ENCODE peak calls at places on chromosomes 6 and 20, in four cellular contexts. One of them, this sample, is unnamed.

GRCh38 chr6:132456700-132457143 is 55.4 kb upstream of the MOXD1 start:
- DNase-seq in left ventricle myocardium inferior: peak; percentile 46
- DNase-seq in astrocyte: no peak
- DNase-seq in HFF-Myc: no peak
- DNase-seq in this sample: no peak

GRCh38 chr20:43681468-43681942 is 14.6 kb downstream of the MYBL2 start:
- DNase-seq in HFF-Myc: no peak
- DNase-seq in left ventricle myocardium inferior: peak; percentile 23
- DNase-seq in astrocyte: no peak
- DNase-seq in this sample: no peak

GRCh38 chr6:152094992-152095592 is 287.6 kb downstream of the ESR1 start:
- DNase-seq in HFF-Myc: peak; percentile 99
- DNase-seq in left ventricle myocardium inferior: peak; percentile 54
- DNase-seq in astrocyte: peak; percentile 99
- DNase-seq in this sample: peak; percentile 99

GRCh38 chr6:72757048-72757447 is 135.2 kb downstream of the KCNQ5 start:
- DNase-seq in HFF-Myc: no peak
- DNase-seq in left ventricle myocardium inferior: no peak
- DNase-seq in astrocyte: no peak
- DNase-seq in this sample: no peak

GRCh38 chr6:170583736-170584180 is 679 bp downstream of the PDCD2 start:
- DNase-seq in HFF-Myc: no peak
- DNase-seq in astrocyte: no peak
- DNase-seq in left ventricle myocardium inferior: no peak
- DNase-seq in this sample: peak; percentile 6

GRCh38 chr6:14924126-14925024 is 321.5 kb upstream of the JARID2 start:
- DNase-seq in astrocyte: no peak
- DNase-seq in HFF-Myc: no peak
- DNase-seq in left ventricle myocardium inferior: no peak
- DNase-seq in this sample: no peak

GRCh38 chr6:116373940-116374339 is 3.2 kb downstream of the DSE start:
- DNase-seq in left ventricle myocardium inferior: no peak
- DNase-seq in HFF-Myc: no peak
- DNase-seq in astrocyte: no peak
- DNase-seq in this sample: no peak

GRCh38 chr6:146990821-146991798 is 213.1 kb upstream of the STXBP5 start:
- DNase-seq in astrocyte: peak; percentile 75
- DNase-seq in left ventricle myocardium inferior: no peak
- DNase-seq in HFF-Myc: no peak
- DNase-seq in this sample: peak; percentile 56

GRCh38 chr6:169424821-169425240 is 171.2 kb upstream of the THBS2 start:
- DNase-seq in left ventricle myocardium inferior: no peak
- DNase-seq in HFF-Myc: no peak
- DNase-seq in astrocyte: no peak
- DNase-seq in this sample: peak; percentile 71

GRCh38 chr6:29926795-29927427 is 15.4 kb upstream of the HLA-A start:
- DNase-seq in astrocyte: no peak
- DNase-seq in left ventricle myocardium inferior: peak; percentile 80
- DNase-seq in HFF-Myc: peak; percentile 25
- DNase-seq in this sample: peak; percentile 46

GRCh38 chr6:72783667-72784066 is 161.8 kb downstream of the KCNQ5 start:
- DNase-seq in left ventricle myocardium inferior: no peak
- DNase-seq in astrocyte: peak; percentile 90
- DNase-seq in HFF-Myc: no peak
- DNase-seq in this sample: peak; percentile 92

GRCh38 chr6:170031096-170031471 is 259.8 kb downstream of the DLL1 start:
- DNase-seq in HFF-Myc: no peak
- DNase-seq in left ventricle myocardium inferior: peak; percentile 7
- DNase-seq in astrocyte: no peak
- DNase-seq in this sample: no peak

GRCh38 chr6:70884074-70884983 is 72.5 kb downstream of the B3GAT2 start:
- DNase-seq in astrocyte: no peak
- DNase-seq in left ventricle myocardium inferior: peak; percentile 28
- DNase-seq in HFF-Myc: peak; percentile 11
- DNase-seq in this sample: peak; percentile 58

GRCh38 chr6:115891111-115891669 is 169.5 kb downstream of the FRK start:
- DNase-seq in HFF-Myc: peak; percentile 12
- DNase-seq in astrocyte: peak; percentile 66
- DNase-seq in left ventricle myocardium inferior: no peak
- DNase-seq in this sample: no peak

GRCh38 chr20:47317127-47317895 is 39.2 kb downstream of the ZMYND8 start:
- DNase-seq in HFF-Myc: peak; percentile 90
- DNase-seq in astrocyte: peak; percentile 99
- DNase-seq in left ventricle myocardium inferior: peak; percentile 80
- DNase-seq in this sample: peak; percentile 91

GRCh38 chr6:144334150-144334708 is 49.1 kb downstream of the UTRN start:
- DNase-seq in left ventricle myocardium inferior: no peak
- DNase-seq in astrocyte: no peak
- DNase-seq in HFF-Myc: no peak
- DNase-seq in this sample: no peak

GRCh38 chr6:99521557-99522286 is 6.5 kb upstream of the USP45 start:
- DNase-seq in HFF-Myc: no peak
- DNase-seq in astrocyte: peak; percentile 43
- DNase-seq in left ventricle myocardium inferior: no peak
- DNase-seq in this sample: peak; percentile 76

GRCh38 chr20:41426976-41427375 is 60.4 kb upstream of the EMILIN3 start:
- DNase-seq in astrocyte: no peak
- DNase-seq in left ventricle myocardium inferior: no peak
- DNase-seq in HFF-Myc: no peak
- DNase-seq in this sample: no peak
- TF ChIP-seq CTCF in astrocyte: no peak
- TF ChIP-seq CTCF in left ventricle myocardium inferior: no peak
- TF ChIP-seq CTCF in HFF-Myc: no peak
- TF ChIP-seq CTCF in this sample: no peak

GRCh38 chr6:74598473-74599393 is 607.1 kb downstream of the COL12A1 start:
- DNase-seq in astrocyte: peak; percentile 58
- DNase-seq in left ventricle myocardium inferior: no peak
- DNase-seq in HFF-Myc: no peak
- DNase-seq in this sample: no peak
- H3K4me3 ChIP-seq in astrocyte: no peak overlapping the region
- H3K4me3 ChIP-seq in left ventricle myocardium inferior: no peak overlapping the region
- H3K4me3 ChIP-seq in HFF-Myc: no peak overlapping the region
- H3K4me3 ChIP-seq in this sample: no peak overlapping the region

GRCh38 chr20:25083773-25084615 is 2.1 kb upstream of the VSX1 start:
- DNase-seq in HFF-Myc: no peak
- DNase-seq in astrocyte: no peak
- DNase-seq in left ventricle myocardium inferior: no peak
- DNase-seq in this sample: no peak
- TF ChIP-seq CTCF in HFF-Myc: no peak
- TF ChIP-seq CTCF in astrocyte: peak; percentile 27
- TF ChIP-seq CTCF in left ventricle myocardium inferior: peak; percentile 56
- TF ChIP-seq CTCF in this sample: peak; percentile 56

GRCh38 chr6:1789092-1789491 is 179.4 kb downstream of the FOXC1 start:
- DNase-seq in astrocyte: peak; percentile 84
- DNase-seq in left ventricle myocardium inferior: no peak
- DNase-seq in HFF-Myc: no peak
- DNase-seq in this sample: peak; percentile 76
- H3K4me3 ChIP-seq in astrocyte: no peak overlapping the region
- H3K4me3 ChIP-seq in left ventricle myocardium inferior: no peak overlapping the region
- H3K4me3 ChIP-seq in HFF-Myc: no peak overlapping the region
- H3K4me3 ChIP-seq in this sample: no peak overlapping the region